ENCODE peak calls at places on chromosomes 4 and X, in five cellular contexts. S is HFFc6, L is H4, T is NCI-H1417, O is cardiac muscle cell. Z is an unnamed sample.

GRCh38 chrX:30590368-30590767 is 12.8 kb upstream of the TASL start:
- DNase-seq in L (no peak), O (no peak), T (no peak), S (no peak), Z (no peak)

GRCh38 chr4:8278421-8279287 is 9.1 kb downstream of the HTRA3 start:
- DNase-seq in S (peak; percentile 73), L (peak; percentile 72), T (no peak), O (no peak), Z (no peak)

GRCh38 chr4:177051473-177052060 is 258.1 kb upstream of the NEIL3 start:
- DNase-seq in O (peak; percentile 51), T (peak; percentile 60), S (no peak), L (peak; percentile 47), Z (peak; percentile 69)

GRCh38 chr4:14168919-14169318 is 541.4 kb upstream of the BOD1L1 start:
- DNase-seq in L (peak; percentile 57), S (peak; percentile 86), T (peak; percentile 13), O (peak; percentile 30), Z (no peak)

GRCh38 chr4:145481164-145481941 is at the start of gene SMAD1:
- DNase-seq in L (peak; percentile 55), S (peak; percentile 88), T (peak; percentile 84), O (peak; percentile 94), Z (peak; percentile 88)

GRCh38 chrX:127782904-127783303 is 269.3 kb downstream of the ACTRT1 start:
- DNase-seq in L (no peak), T (no peak), O (peak; percentile 4), S (no peak), Z (no peak)

GRCh38 chr4:25057299-25057698 is 26.6 kb upstream of the LGI2 start:
- DNase-seq in S (no peak), L (no peak), O (no peak), T (no peak), Z (no peak)

GRCh38 chr4:152696764-152697250 is 17.0 kb upstream of the TMEM154 start:
- DNase-seq in T (no peak), L (peak; percentile 75), S (no peak), O (no peak), Z (no peak)

GRCh38 chr4:107896158-107896645 is 35.1 kb upstream of the CYP2U1 start:
- DNase-seq in S (peak; percentile 97), O (no peak), T (no peak), L (peak; percentile 93), Z (no peak)

GRCh38 chr4:52943644-52944043 is 81.5 kb downstream of the RASL11B start:
- DNase-seq in T (peak; percentile 38), S (no peak), L (no peak), O (no peak), Z (no peak)

GRCh38 chr4:109708990-109709389 is 5.7 kb upstream of the CASP6 start:
- DNase-seq in S (no peak), L (no peak), O (no peak), T (no peak), Z (no peak)

GRCh38 chr4:57119054-57119651 is 9.0 kb upstream of the IGFBP7 start:
- DNase-seq in T (no peak), S (peak; percentile 92), O (no peak), L (peak; percentile 84), Z (no peak)

GRCh38 chr4:1767770-1768366 is 25.2 kb upstream of the FGFR3 start:
- DNase-seq in L (no peak), T (peak; percentile 4), S (no peak), O (peak; percentile 52), Z (peak; percentile 71)

GRCh38 chrX:40012039-40012799 is 85.5 kb downstream of the BCOR start:
- DNase-seq in L (peak; percentile 30), O (no peak), T (peak; percentile 85), S (peak; percentile 48), Z (no peak)

GRCh38 chr4:118974758-118975157 is 86.1 kb downstream of the SYNPO2 start:
- DNase-seq in T (no peak), O (no peak), S (peak; percentile 47), L (no peak), Z (no peak)

Z was measured in BE2C.